ENCODE peak calls at places on chromosomes 2 and 18, in seven cellular contexts. W is sigmoid colon, S is esophagus squamous epithelium, Y is right cardiac atrium, K is A549, Z is neural progenitor cell, C is heart left ventricle. L is an unnamed sample.
A peak's percentile ranks its signal among the peaks of the same experiment; 100 is the strongest.

GRCh38 chr18:30687501-30687900 is 355.0 kb downstream of the DSC3 start:
- DNase-seq in Z (no peak), S (no peak), Y (no peak), K (no peak), W (no peak), C (no peak), L (no peak)

GRCh38 chr2:238475034-238475433 is 48.3 kb downstream of the ASB1 start:
- DNase-seq in C (no peak), Z (no peak), Y (no peak), K (no peak), W (no peak), S (no peak), L (peak; percentile 24)

GRCh38 chr2:25378731-25379490 is 37.2 kb upstream of the DNMT3A start:
- DNase-seq in W (peak; percentile 59), Z (no peak), C (no peak), Y (no peak), S (no peak), K (no peak), L (peak; percentile 47)

GRCh38 chr2:97646977-97647376 is 1.1 kb downstream of the COX5B start:
- DNase-seq in Z (no peak), C (no peak), K (no peak), S (no peak), Y (no peak), W (no peak), L (no peak)

GRCh38 chr2:60163691-60164090 is 389.8 kb downstream of the BCL11A start:
- DNase-seq in Y (no peak), S (no peak), K (no peak), C (no peak), W (no peak), Z (no peak), L (no peak)

GRCh38 chr2:121346886-121347285 is 61.9 kb upstream of the TFCP2L1 start:
- DNase-seq in Y (no peak), S (no peak), Z (no peak), C (no peak), K (no peak), W (peak; percentile 14), L (no peak)

GRCh38 chr18:63070750-63071502 is 248.6 kb downstream of the BCL2 start:
- DNase-seq in C (no peak), K (no peak), S (no peak), Y (no peak), Z (no peak), W (no peak), L (no peak)

GRCh38 chr2:54606393-54606973 is 117.0 kb upstream of the EML6 start:
- DNase-seq in W (no peak), Y (peak; percentile 34), Z (no peak), C (peak; percentile 61), K (no peak), S (no peak), L (no peak)

GRCh38 chr2:73930386-73930785 is 3.7 kb downstream of the DGUOK start:
- DNase-seq in S (no peak), Z (no peak), W (no peak), C (no peak), Y (no peak), K (no peak), L (no peak)

GRCh38 chr2:58047969-58048368 is 1.4 kb downstream of the VRK2 start:
- DNase-seq in Y (no peak), C (no peak), K (no peak), Z (no peak), W (no peak), S (no peak), L (no peak)

GRCh38 chr2:70029814-70030409 is 57.4 kb upstream of the PCBP1 start:
- DNase-seq in S (no peak), Z (peak; percentile 71), K (no peak), Y (peak; percentile 71), C (peak; percentile 78), W (peak; percentile 91), L (peak; percentile 11)

GRCh38 chr18:74631242-74632087 is 33.8 kb downstream of the ZNF407 start:
- DNase-seq in Z (no peak), C (no peak), S (no peak), W (no peak), K (no peak), Y (no peak), L (no peak)

GRCh38 chr2:64524604-64525322 is 635 bp downstream of the AFTPH start:
- DNase-seq in S (no peak), K (peak; percentile 28), W (peak; percentile 69), C (no peak), Y (no peak), Z (peak; percentile 78), L (no peak)

GRCh38 chr2:112749755-112750559 is 14.5 kb downstream of the CKAP2L start:
- DNase-seq in Z (peak; percentile 80), Y (peak; percentile 66), C (peak; percentile 64), K (peak; percentile 74), W (peak; percentile 67), S (no peak), L (peak; percentile 57)

GRCh38 chr2:88709117-88709739 is 17.8 kb downstream of the RPIA start:
- DNase-seq in C (no peak), W (no peak), Y (no peak), Z (no peak), K (no peak), S (no peak), L (no peak)

GRCh38 chr18:3466872-3467271 is 16.9 kb downstream of the TGIF1 start:
- DNase-seq in Z (peak; percentile 30), W (no peak), Y (no peak), K (no peak), S (no peak), C (no peak), L (no peak)

GRCh38 chr2:217804338-217804737 is 198.5 kb downstream of the TNS1 start:
- DNase-seq in K (no peak), W (peak; percentile 67), Y (no peak), Z (no peak), C (peak; percentile 47), S (no peak), L (no peak)

GRCh38 chr2:1743396-1744150 is 742 bp downstream of the PXDN start:
- DNase-seq in C (no peak), Z (peak; percentile 83), K (no peak), Y (peak; percentile 48), S (no peak), W (peak; percentile 79), L (peak; percentile 67)

GRCh38 chr2:187118331-187119099 is 269.5 kb upstream of the ZSWIM2 start:
- DNase-seq in W (no peak), Z (no peak), C (no peak), Y (no peak), K (no peak), S (no peak), L (no peak)

GRCh38 chr2:177682006-177682405 is 289.4 kb downstream of the AGPS start:
- DNase-seq in Y (no peak), W (no peak), Z (no peak), S (no peak), K (no peak), C (no peak), L (no peak)

GRCh38 chr2:149068996-149069888 is 30.7 kb downstream of the LYPD6B start:
- DNase-seq in S (no peak), W (no peak), C (no peak), Z (no peak), K (no peak), Y (no peak), L (peak; percentile 99)

GRCh38 chr2:45279356-45279755 is 270.1 kb upstream of the SIX2 start:
- DNase-seq in K (no peak), Z (no peak), S (no peak), Y (no peak), W (no peak), C (no peak), L (no peak)
- H3K4me1 ChIP-seq in K (peaks cover 47% of the 10 kb centered on the region), Z (peaks cover 14% of the 10 kb centered on the region), S (no peaks in the 10 kb centered on the region), Y (no peaks in the 10 kb centered on the region), W (no peaks in the 10 kb centered on the region), C (no peaks in the 10 kb centered on the region), L (peaks cover 67% of the 10 kb centered on the region)

GRCh38 chr18:32803571-32803970 is 30.7 kb upstream of the KLHL14 start:
- DNase-seq in W (no peak), K (no peak), C (no peak), Y (no peak), S (no peak), Z (peak; percentile 74), L (no peak)
- H3K27ac ChIP-seq in W (no peak overlapping the region), K (no peak overlapping the region), C (no peak overlapping the region), Y (no peak overlapping the region), S (no peak overlapping the region), Z (peak overlapping the region; percentile 43), L (no peak overlapping the region)

GRCh38 chr2:129929321-129930290 is 49.9 kb upstream of the RAB6C start:
- DNase-seq in K (no peak), S (no peak), W (no peak), C (peak; percentile 79), Y (no peak), Z (no peak), L (peak; percentile 62)

GRCh38 chr2:129936334-129936934 is 43.0 kb upstream of the RAB6C start:
- DNase-seq in W (no peak), C (no peak), S (no peak), Z (peak; percentile 75), Y (no peak), K (no peak), L (peak; percentile 64)

GRCh38 chr2:129930451-129930850 is 49.0 kb upstream of the RAB6C start:
- DNase-seq in K (no peak), W (no peak), S (no peak), Y (no peak), C (peak; percentile 59), Z (no peak), L (peak; percentile 27)

GRCh38 chr2:129935118-129935517 is 44.3 kb upstream of the RAB6C start:
- DNase-seq in K (no peak), S (no peak), W (no peak), Y (no peak), Z (peak; percentile 25), C (no peak), L (peak; percentile 66)

DNA sequence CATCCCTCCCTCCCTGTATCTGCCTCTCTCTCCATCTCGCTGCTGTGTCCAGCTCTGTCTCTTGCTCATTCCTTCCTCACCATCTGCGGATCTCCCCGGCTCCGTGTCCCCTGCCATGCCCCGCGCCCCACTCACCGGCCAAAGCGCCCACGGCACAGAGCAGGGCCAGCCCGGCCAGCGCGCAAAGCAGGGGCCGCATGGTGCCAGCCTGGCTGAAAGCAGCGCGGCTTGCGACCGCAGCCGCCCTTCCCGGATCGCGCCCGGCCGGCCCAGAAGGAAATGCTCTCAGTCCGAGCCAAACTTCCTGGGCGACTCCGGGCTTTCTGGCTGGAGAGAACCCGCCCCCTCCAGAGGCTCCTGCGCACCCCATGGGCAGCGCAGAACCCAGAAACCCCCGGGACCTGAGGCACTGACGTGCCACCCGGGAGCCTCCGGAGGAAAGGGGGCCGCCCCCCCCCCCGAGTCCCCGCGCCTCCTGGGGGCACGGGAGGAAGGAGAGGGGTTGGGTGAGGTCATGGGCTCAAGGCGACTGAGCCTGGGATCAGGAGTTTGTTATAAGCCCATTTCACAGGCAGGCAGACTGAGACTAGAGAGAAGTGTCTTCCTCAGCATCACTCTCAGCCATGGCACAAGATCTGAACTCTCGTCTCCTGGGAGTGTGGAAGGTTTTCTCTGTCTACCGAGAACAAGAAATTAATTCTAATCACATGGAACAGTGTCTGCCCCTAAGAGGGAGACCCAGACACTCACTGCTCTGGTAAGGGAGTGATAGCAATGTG is 45.2 kb upstream of the RAB6C start:
- DNase-seq in Z (peak; percentile 54), C (no peak), K (no peak), W (no peak), S (no peak), Y (no peak), L (peak; percentile 50)
- H3K4me3 ChIP-seq in Z (peak overlapping the region; percentile 47), C (peak overlapping the region; percentile 7), K (no peak overlapping the region), W (no peak overlapping the region), S (peak overlapping the region; percentile 34), Y (no peak overlapping the region), L (peak overlapping the region; percentile 35)

DNA sequence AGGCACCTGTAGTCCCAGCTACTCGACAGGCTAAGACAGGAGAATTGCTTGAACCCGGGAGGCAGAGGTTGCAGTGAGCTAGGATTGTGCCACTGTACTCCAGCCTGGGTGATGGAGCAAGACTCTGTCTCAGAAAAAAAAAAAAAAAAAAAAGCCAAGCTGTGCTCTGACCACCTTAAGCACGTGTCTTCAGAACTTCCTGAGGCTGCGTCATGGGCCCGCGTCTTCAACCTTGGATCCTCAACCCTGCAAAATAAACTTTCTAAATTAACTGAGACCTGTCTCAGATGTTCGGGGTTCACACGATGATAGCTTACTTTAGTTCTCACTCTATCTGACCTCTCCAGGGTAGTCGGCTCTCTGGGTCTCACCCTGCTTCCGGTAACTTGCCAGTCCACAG is 65.8 kb upstream of the CABLES1 start:
- DNase-seq in W (no peak), C (no peak), Z (no peak), Y (no peak), S (no peak), K (no peak), L (no peak)
- H3K4me1 ChIP-seq in W (no peaks in the 10 kb centered on the region), C (no peaks in the 10 kb centered on the region), Z (no peaks in the 10 kb centered on the region), Y (no peaks in the 10 kb centered on the region), S (peaks cover 4% of the 10 kb centered on the region), K (peaks cover 3% of the 10 kb centered on the region), L (no peaks in the 10 kb centered on the region)

L was measured in SJSA1.